ENCODE peak calls at places on chromosomes 11 and 22, in five cellular contexts. One of them, this sample, is unnamed.

GRCh38 chr22:36302439-36303114 is 49.6 kb downstream of the APOL1 start:
- DNase-seq in HL-60: no peak
- DNase-seq in IMR-90: peak
- DNase-seq in tibial artery: no peak
- DNase-seq in pancreas: no peak
- DNase-seq in this sample: no peak

GRCh38 chr22:22721681-22722309 is 77.4 kb downstream of the GGTLC2 start:
- DNase-seq in tibial artery: no peak
- DNase-seq in IMR-90: peak
- DNase-seq in pancreas: no peak
- DNase-seq in HL-60: no peak
- DNase-seq in this sample: peak

GRCh38 chr22:30002861-30003489 is 77.3 kb upstream of the HORMAD2 start:
- DNase-seq in pancreas: no peak
- DNase-seq in IMR-90: no peak
- DNase-seq in tibial artery: no peak
- DNase-seq in HL-60: no peak
- DNase-seq in this sample: no peak

GRCh38 chr11:35049906-35050531 is 89.0 kb upstream of the CD44 start:
- DNase-seq in IMR-90: no peak
- DNase-seq in HL-60: no peak
- DNase-seq in pancreas: no peak
- DNase-seq in tibial artery: no peak
- DNase-seq in this sample: no peak

GRCh38 chr11:63510360-63511130 is 4.7 kb downstream of the LGALS12 start:
- DNase-seq in HL-60: no peak
- DNase-seq in IMR-90: no peak
- DNase-seq in pancreas: no peak
- DNase-seq in tibial artery: peak
- DNase-seq in this sample: peak

GRCh38 chr11:30025396-30026139 is 8.7 kb upstream of the KCNA4 start:
- DNase-seq in pancreas: no peak
- DNase-seq in IMR-90: no peak
- DNase-seq in HL-60: no peak
- DNase-seq in tibial artery: no peak
- DNase-seq in this sample: no peak

GRCh38 chr11:96259053-96259837 is 83.8 kb downstream of the MAML2 start:
- DNase-seq in tibial artery: no peak
- DNase-seq in HL-60: no peak
- DNase-seq in pancreas: no peak
- DNase-seq in IMR-90: peak
- DNase-seq in this sample: peak

GRCh38 chr11:111173221-111173620 is 72.3 kb upstream of the POU2AF2 start:
- DNase-seq in pancreas: no peak
- DNase-seq in tibial artery: no peak
- DNase-seq in HL-60: no peak
- DNase-seq in IMR-90: peak
- DNase-seq in this sample: no peak

GRCh38 chr11:116641561-116642045 is 131.2 kb downstream of the BUD13 start:
- DNase-seq in pancreas: peak
- DNase-seq in tibial artery: no peak
- DNase-seq in HL-60: peak
- DNase-seq in IMR-90: no peak
- DNase-seq in this sample: no peak

GRCh38 chr11:125674210-125674609 is 6.4 kb downstream of the ACRV1 start:
- DNase-seq in IMR-90: no peak
- DNase-seq in pancreas: no peak
- DNase-seq in HL-60: no peak
- DNase-seq in tibial artery: no peak
- DNase-seq in this sample: no peak

GRCh38 chr11:69251639-69252493 is 42.1 kb upstream of the MYEOV start:
- DNase-seq in IMR-90: no peak
- DNase-seq in tibial artery: no peak
- DNase-seq in pancreas: peak
- DNase-seq in HL-60: no peak
- DNase-seq in this sample: no peak

GRCh38 chr22:28187612-28188011 is 268.6 kb upstream of the PITPNB start:
- DNase-seq in HL-60: no peak
- DNase-seq in pancreas: no peak
- DNase-seq in IMR-90: no peak
- DNase-seq in tibial artery: no peak
- DNase-seq in this sample: no peak

GRCh38 chr11:104443387-104443786 is 279.4 kb upstream of the PDGFD start:
- DNase-seq in tibial artery: no peak
- DNase-seq in HL-60: no peak
- DNase-seq in IMR-90: no peak
- DNase-seq in pancreas: no peak
- DNase-seq in this sample: no peak

GRCh38 chr11:10664005-10664404 is 29.6 kb downstream of the IRAG1 start:
- DNase-seq in HL-60: no peak
- DNase-seq in IMR-90: no peak
- DNase-seq in tibial artery: no peak
- DNase-seq in pancreas: no peak
- DNase-seq in this sample: no peak

GRCh38 chr11:64894070-64894811 is 15.8 kb upstream of the EHD1 start:
- DNase-seq in tibial artery: peak
- DNase-seq in IMR-90: peak
- DNase-seq in pancreas: peak
- DNase-seq in HL-60: peak
- DNase-seq in this sample: peak

GRCh38 chr11:70498171-70498571 is 99.8 kb downstream of the CTTN start:
- DNase-seq in IMR-90: no peak
- DNase-seq in pancreas: no peak
- DNase-seq in HL-60: no peak
- DNase-seq in tibial artery: no peak
- DNase-seq in this sample: no peak

GRCh38 chr22:22427542-22428065 is 80.9 kb downstream of the ZNF280B start:
- DNase-seq in pancreas: no peak
- DNase-seq in HL-60: no peak
- DNase-seq in IMR-90: no peak
- DNase-seq in tibial artery: no peak
- DNase-seq in this sample: no peak

GRCh38 chr11:125939081-125939521 is 6.7 kb upstream of the VSIG10L2 start:
- DNase-seq in HL-60: no peak
- DNase-seq in IMR-90: no peak
- DNase-seq in pancreas: no peak
- DNase-seq in tibial artery: no peak
- DNase-seq in this sample: no peak

GRCh38 chr11:123166095-123166559 is 28.9 kb downstream of the CLMP start:
- DNase-seq in tibial artery: no peak
- DNase-seq in IMR-90: peak
- DNase-seq in pancreas: no peak
- DNase-seq in HL-60: no peak
- DNase-seq in this sample: peak

GRCh38 chr11:3050386-3051325 is 6.6 kb downstream of the CARS1 start:
- DNase-seq in HL-60: no peak
- DNase-seq in IMR-90: no peak
- DNase-seq in tibial artery: no peak
- DNase-seq in pancreas: no peak
- DNase-seq in this sample: no peak

GRCh38 chr11:3051435-3052108 is 5.7 kb downstream of the CARS1 start:
- DNase-seq in pancreas: no peak
- DNase-seq in HL-60: no peak
- DNase-seq in IMR-90: no peak
- DNase-seq in tibial artery: no peak
- DNase-seq in this sample: no peak

GRCh38 chr11:3052109-3052479 is 5.1 kb downstream of the CARS1 start:
- DNase-seq in HL-60: no peak
- DNase-seq in IMR-90: no peak
- DNase-seq in tibial artery: no peak
- DNase-seq in pancreas: no peak
- DNase-seq in this sample: no peak

GRCh38 chr11:3049430-3050243 is 7.6 kb downstream of the CARS1 start:
- DNase-seq in tibial artery: peak
- DNase-seq in HL-60: peak
- DNase-seq in IMR-90: peak
- DNase-seq in pancreas: peak
- DNase-seq in this sample: peak

DNA sequence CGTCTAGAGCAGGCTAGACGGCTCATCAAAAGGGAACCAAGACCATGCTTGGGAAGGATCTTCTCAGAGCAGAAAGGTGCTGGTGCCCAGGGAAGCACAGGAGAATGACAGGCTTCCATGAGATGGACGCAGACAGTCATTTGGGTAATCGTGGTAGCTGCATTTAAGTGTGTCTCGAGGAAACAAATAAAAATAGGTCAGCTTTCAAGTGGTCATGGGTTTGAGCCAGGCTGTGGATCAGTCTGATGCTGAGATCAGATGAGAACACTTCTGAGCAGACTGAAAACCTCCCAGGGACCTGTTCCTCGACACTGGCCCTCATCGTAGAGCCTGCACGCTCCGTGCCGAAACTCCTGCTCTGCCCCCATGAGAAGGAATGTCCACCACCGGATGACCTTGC is 4.7 kb downstream of the CARS1 start:
- DNase-seq in pancreas: no peak
- DNase-seq in HL-60: no peak
- DNase-seq in tibial artery: no peak
- DNase-seq in IMR-90: no peak
- DNase-seq in this sample: no peak
- H3K4me3 ChIP-seq in pancreas: no peak
- H3K4me3 ChIP-seq in HL-60: no peak
- H3K4me3 ChIP-seq in tibial artery: no peak
- H3K4me3 ChIP-seq in IMR-90: no peak
- H3K4me3 ChIP-seq in this sample: no peak

GRCh38 chr11:12543596-12544415 is 130.4 kb upstream of the TEAD1 start:
- DNase-seq in tibial artery: no peak
- DNase-seq in pancreas: no peak
- DNase-seq in IMR-90: no peak
- DNase-seq in HL-60: no peak
- DNase-seq in this sample: no peak
- TF ChIP-seq CTCF in tibial artery: no peak
- TF ChIP-seq CTCF in pancreas: no peak
- TF ChIP-seq CTCF in IMR-90: no peak
- TF ChIP-seq CTCF in HL-60: no peak
- TF ChIP-seq CTCF in this sample: no peak

DNA sequence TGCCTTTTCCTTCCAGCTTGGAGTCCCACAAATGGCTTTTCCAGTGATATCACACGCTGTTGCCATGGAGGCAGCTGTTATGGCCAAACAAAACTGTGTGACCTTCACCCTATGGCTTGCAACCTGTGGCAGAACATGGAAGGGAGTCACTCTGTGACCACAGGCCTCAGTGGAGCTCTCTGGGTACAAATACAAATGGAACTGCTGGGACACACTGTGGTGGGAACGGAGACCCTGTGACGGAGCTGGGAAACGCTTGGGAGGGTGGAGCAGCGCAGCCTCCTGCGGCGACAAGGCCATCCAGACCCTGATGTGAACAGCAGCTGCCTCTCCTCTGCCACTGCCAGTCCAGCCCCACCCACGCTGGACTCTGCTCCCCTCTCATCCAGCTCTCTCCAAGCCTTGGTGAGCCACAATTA is 162.5 kb downstream of the ETS1 start:
- DNase-seq in HL-60: no peak
- DNase-seq in tibial artery: no peak
- DNase-seq in pancreas: peak
- DNase-seq in IMR-90: peak
- DNase-seq in this sample: peak
- H3K4me3 ChIP-seq in HL-60: no peak
- H3K4me3 ChIP-seq in tibial artery: no peak
- H3K4me3 ChIP-seq in pancreas: no peak
- H3K4me3 ChIP-seq in IMR-90: no peak
- H3K4me3 ChIP-seq in this sample: no peak

DNA sequence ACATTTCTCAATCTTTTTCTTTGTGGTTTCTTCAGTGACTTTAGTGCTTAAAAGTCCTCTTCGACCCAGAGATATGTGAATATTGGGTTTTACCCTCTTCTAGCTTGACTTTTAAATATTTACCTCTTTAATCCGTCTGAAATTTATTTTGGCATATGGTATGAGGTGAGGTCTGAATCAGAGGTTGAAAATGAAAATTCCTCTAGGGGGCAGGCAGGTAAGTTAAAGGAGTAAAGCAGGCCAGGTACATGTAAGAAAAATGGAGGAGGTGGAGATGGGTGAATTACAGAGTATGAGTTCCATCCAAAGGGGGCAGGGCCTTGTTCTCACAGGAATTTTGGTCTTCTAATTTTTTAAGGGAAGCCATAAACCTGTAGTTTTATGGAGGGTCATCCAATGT is 263.8 kb upstream of the NARS2 start:
- DNase-seq in tibial artery: no peak
- DNase-seq in IMR-90: no peak
- DNase-seq in HL-60: no peak
- DNase-seq in pancreas: no peak
- DNase-seq in this sample: no peak
- TF ChIP-seq CTCF in tibial artery: no peak
- TF ChIP-seq CTCF in IMR-90: no peak
- TF ChIP-seq CTCF in HL-60: no peak
- TF ChIP-seq CTCF in pancreas: no peak
- TF ChIP-seq CTCF in this sample: no peak

DNA sequence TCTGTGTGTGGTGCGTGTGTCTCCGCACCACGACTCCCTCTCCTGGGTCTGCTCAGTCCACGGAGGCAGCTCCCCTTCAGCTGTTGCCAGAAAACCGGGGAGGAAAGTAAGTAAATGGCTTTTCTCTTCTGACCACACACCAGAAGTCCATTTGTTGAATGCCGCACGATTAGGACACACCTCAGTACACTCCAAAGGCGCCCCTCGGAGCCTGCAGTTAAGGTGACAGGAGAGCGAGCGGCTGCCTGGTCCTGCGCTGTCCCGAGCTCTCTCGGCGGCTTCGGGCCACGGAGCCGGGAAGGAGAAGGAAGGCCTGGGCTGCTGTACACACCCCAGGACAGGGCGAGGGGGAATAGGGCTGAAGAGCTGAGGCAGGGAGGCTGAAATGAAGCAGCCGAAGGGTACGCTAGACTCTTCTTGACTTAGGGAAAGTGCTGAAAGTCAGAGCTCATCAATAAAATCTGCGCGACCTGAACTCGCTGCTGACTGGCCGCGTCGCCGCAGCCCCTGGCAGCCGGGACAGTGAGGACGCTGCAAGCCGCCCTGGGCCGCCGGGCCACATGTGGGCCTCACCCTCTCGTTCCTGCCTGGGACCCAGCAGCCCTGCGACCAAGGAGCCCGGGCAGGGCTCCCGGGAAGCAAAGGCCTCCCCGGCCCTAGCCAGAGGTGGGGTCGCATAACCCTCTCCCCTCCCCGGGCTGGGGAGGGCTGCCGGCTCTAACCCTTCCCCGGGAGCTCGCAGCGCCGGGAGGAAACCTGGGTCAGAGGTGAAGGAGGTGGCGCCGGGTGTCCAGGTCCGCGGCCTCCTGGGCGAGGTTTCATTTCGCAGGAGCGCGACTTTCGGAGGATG is 1.5 kb upstream of the PAX6 start:
- DNase-seq in tibial artery: no peak
- DNase-seq in IMR-90: no peak
- DNase-seq in pancreas: no peak
- DNase-seq in HL-60: no peak
- DNase-seq in this sample: no peak
- H3K4me3 ChIP-seq in tibial artery: peak
- H3K4me3 ChIP-seq in IMR-90: peak
- H3K4me3 ChIP-seq in pancreas: peak
- H3K4me3 ChIP-seq in HL-60: peak
- H3K4me3 ChIP-seq in this sample: peak

DNA sequence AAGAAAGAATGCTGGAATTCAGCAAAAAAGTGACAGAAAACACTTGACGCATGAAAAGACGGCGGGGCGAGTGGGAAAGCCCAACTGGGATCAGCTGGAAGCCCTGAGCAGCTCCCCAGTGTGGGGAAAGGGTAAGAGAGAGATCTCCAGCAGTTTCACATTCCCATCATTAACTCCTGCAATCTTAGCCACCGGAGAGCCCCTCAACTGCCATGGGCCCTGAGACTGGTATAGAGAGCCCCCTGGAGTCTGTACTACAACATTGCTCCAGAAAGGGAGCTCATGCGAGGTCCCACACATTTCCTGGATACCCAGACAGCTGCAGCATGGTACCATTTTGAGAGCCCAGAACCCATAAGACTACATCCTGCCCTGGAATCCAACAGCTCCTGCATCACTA is 31.1 kb downstream of the MRGPRX4 start:
- DNase-seq in IMR-90: peak
- DNase-seq in pancreas: no peak
- DNase-seq in tibial artery: no peak
- DNase-seq in HL-60: no peak
- DNase-seq in this sample: peak
- TF ChIP-seq CTCF in IMR-90: peak
- TF ChIP-seq CTCF in pancreas: no peak
- TF ChIP-seq CTCF in tibial artery: no peak
- TF ChIP-seq CTCF in HL-60: no peak
- TF ChIP-seq CTCF in this sample: peak